ENCODE peak calls at places on chromosomes 6 and 20, in five cellular contexts. M is tibial artery, J is EL, Z is ACHN, D is HT1080. K is an unnamed sample.

GRCh38 chr6:88814909-88815308 is 148.5 kb downstream of the RNGTT start:
- DNase-seq in M (no peak), J (no peak), Z (no peak), D (peak), K (peak)

GRCh38 chr20:45890077-45890996 is 671 bp downstream of the NEURL2 start:
- DNase-seq in M (peak), J (peak), Z (no peak), D (no peak), K (peak)

GRCh38 chr6:158797331-158798202 is 21.6 kb downstream of the EZR start:
- DNase-seq in M (no peak), J (peak), Z (no peak), D (no peak), K (no peak)

GRCh38 chr6:44189257-44189656 is 27.5 kb upstream of the MYMX start:
- DNase-seq in M (no peak), J (no peak), Z (no peak), D (no peak), K (no peak)

GRCh38 chr6:43325876-43326275 is 17.2 kb upstream of the CRIP3 start:
- DNase-seq in M (no peak), J (no peak), Z (no peak), D (no peak), K (no peak)

GRCh38 chr20:25457886-25458680 is 50.6 kb downstream of the GINS1 start:
- DNase-seq in M (no peak), J (no peak), Z (no peak), D (no peak), K (no peak)

GRCh38 chr6:14025160-14025559 is 92.4 kb upstream of the CD83 start:
- DNase-seq in M (no peak), J (no peak), Z (no peak), D (no peak), K (no peak)

GRCh38 chr6:132357120-132357519 is 44.2 kb downstream of the MOXD1 start:
- DNase-seq in M (no peak), J (peak), Z (no peak), D (peak), K (no peak)

GRCh38 chr6:106667022-106667402 is 37.6 kb downstream of the QRSL1 start:
- DNase-seq in M (no peak), J (no peak), Z (no peak), D (no peak), K (no peak)

GRCh38 chr6:77458421-77458820 is 4.9 kb downstream of the HTR1B start:
- DNase-seq in M (no peak), J (no peak), Z (no peak), D (no peak), K (no peak)

K was measured in kidney tubule cell.